ENCODE peak calls at places on chromosomes 1 and 21, in four cellular contexts. I is T-helper 17 cell; A is neural crest cell; R is activated naive CD4-positive, alpha-beta T cell treated with anti-CD3 and anti-CD28 coated beads, Interleukin-2, amount 50 U/mL, for 16 hours. W is an unnamed sample.

GRCh38 chr1:11927866-11928592 is 1.8 kb upstream of the KIAA2013 start:
- DNase-seq in R (no peak), A (no peak), I (no peak), W (no peak)

GRCh38 chr21:25029580-25029979 is 577.7 kb downstream of the MRPL39 start:
- DNase-seq in I (no peak), A (no peak), R (no peak), W (no peak)

GRCh38 chr1:92329356-92330129 is 30.7 kb downstream of the RPAP2 start:
- DNase-seq in I (no peak), A (no peak), R (no peak), W (no peak)

GRCh38 chr1:229225331-229225782 is 45.6 kb upstream of the RAB4A start:
- DNase-seq in I (no peak), R (no peak), A (no peak), W (no peak)

GRCh38 chr1:153348511-153349362 is at the start of gene PGLYRP4:
- DNase-seq in I (no peak), A (no peak), R (no peak), W (no peak)

GRCh38 chr1:86933562-86934377 is 19.3 kb downstream of the HS2ST1 start:
- DNase-seq in R (no peak), I (no peak), A (no peak), W (no peak)

GRCh38 chr1:93979718-93980319 is 70.6 kb upstream of the GCLM start:
- DNase-seq in I (no peak), R (no peak), A (no peak), W (no peak)

GRCh38 chr1:89974701-89975470 is 20.0 kb upstream of the ZNF326 start:
- DNase-seq in R (no peak), A (no peak), I (no peak), W (no peak)

GRCh38 chr1:90475623-90476022 is 241.5 kb downstream of the BARHL2 start:
- DNase-seq in R (no peak), A (no peak), I (no peak), W (no peak)

GRCh38 chr1:32246888-32247273 is at the start of gene FAM167B:
- DNase-seq in I (no peak), A (no peak), R (no peak), W (peak)

GRCh38 chr21:38683222-38683621 is 122.5 kb upstream of the ETS2 start:
- DNase-seq in A (no peak), I (no peak), R (no peak), W (no peak)

GRCh38 chr1:11918779-11919519 is 7.3 kb downstream of the KIAA2013 start:
- DNase-seq in I (no peak), A (no peak), R (no peak), W (peak)

GRCh38 chr1:30123896-30124295 is 599.5 kb downstream of the MATN1 start:
- DNase-seq in I (no peak), A (no peak), R (no peak), W (no peak)

GRCh38 chr1:230280906-230281413 is 145.2 kb downstream of the PGBD5 start:
- DNase-seq in I (no peak), R (no peak), A (no peak), W (no peak)

GRCh38 chr21:30408782-30409494 is 13.1 kb downstream of the KRTAP13-1 start:
- DNase-seq in A (peak), R (no peak), I (no peak), W (no peak)

GRCh38 chr1:14980801-14981200 is 172.7 kb upstream of the TMEM51 start:
- DNase-seq in A (no peak), R (no peak), I (no peak), W (no peak)

GRCh38 chr1:14945132-14946010 is 208.2 kb upstream of the TMEM51 start:
- DNase-seq in I (no peak), R (no peak), A (no peak), W (no peak)

GRCh38 chr1:64004451-64004850 is 199.0 kb upstream of the UBE2U start:
- DNase-seq in R (no peak), A (no peak), I (no peak), W (no peak)

GRCh38 chr1:164767257-164768044 is 208.5 kb downstream of the PBX1 start:
- DNase-seq in R (no peak), A (no peak), I (no peak), W (no peak)

GRCh38 chr1:54142146-54142900 is 10.5 kb downstream of the CDCP2 start:
- DNase-seq in A (no peak), I (no peak), R (no peak), W (no peak)

GRCh38 chr21:36994501-36995189 is 11.9 kb upstream of the RIPPLY3 start:
- DNase-seq in R (peak), A (no peak), I (no peak), W (no peak)

GRCh38 chr1:198102454-198102791 is 54.4 kb upstream of the NEK7 start:
- DNase-seq in I (no peak), A (no peak), R (no peak), W (no peak)

GRCh38 chr1:46747683-46748288 is 28.9 kb upstream of the EFCAB14 start:
- DNase-seq in R (no peak), I (no peak), A (peak), W (peak)

GRCh38 chr1:44924835-44925464 is 61.4 kb downstream of the EIF2B3 start:
- DNase-seq in A (no peak), R (no peak), I (no peak), W (no peak)

GRCh38 chr1:12712091-12712490 is 3.8 kb upstream of the AADACL3 start:
- DNase-seq in R (no peak), A (no peak), I (no peak), W (no peak)

GRCh38 chr1:178581351-178581951 is 68.5 kb downstream of the TEX35 start:
- DNase-seq in R (no peak), I (no peak), A (no peak), W (no peak)

GRCh38 chr1:47224676-47225399 is 7.2 kb downstream of the TAL1 start:
- DNase-seq in R (no peak), I (no peak), A (no peak), W (no peak)

GRCh38 chr1:207321045-207321789 is at the start of gene CD55:
- DNase-seq in A (peak), I (peak), R (peak), W (peak)

GRCh38 chr21:46532080-46532479 is 72.8 kb downstream of the S100B start:
- DNase-seq in I (no peak), A (no peak), R (no peak), W (no peak)

GRCh38 chr1:18299441-18300338 is 181.0 kb upstream of the KLHDC7A start:
- DNase-seq in A (peak), R (no peak), I (no peak), W (no peak)

GRCh38 chr1:58041621-58042020 is 504.9 kb downstream of the OMA1 start:
- DNase-seq in I (no peak), A (no peak), R (no peak), W (no peak)

GRCh38 chr1:66207484-66207883 is 326.5 kb upstream of the SGIP1 start:
- DNase-seq in A (no peak), R (no peak), I (no peak), W (no peak)

GRCh38 chr1:63379583-63379982 is 12.2 kb downstream of the ALG6 start:
- DNase-seq in I (no peak), R (no peak), A (no peak), W (no peak)

GRCh38 chr1:200243042-200243437 is 166.8 kb downstream of the ZNF281 start:
- DNase-seq in R (no peak), I (no peak), A (no peak), W (no peak)

GRCh38 chr1:84089470-84090261 is 54.4 kb upstream of the PRKACB start:
- DNase-seq in A (no peak), I (no peak), R (no peak), W (no peak)

GRCh38 chr1:179025125-179025974 is at the start of gene FAM20B:
- DNase-seq in R (peak), I (peak), A (peak), W (peak)

W was measured in gastrocnemius medialis.